ENCODE peak calls at places on chromosomes 2 and 18, in eight cellular contexts. H is NT2/D1, B is SK-N-SH, X is HepG2, V is DND-41, N is H1, L is kidney, K is endodermal cell. E is an unnamed sample.
A peak's percentile ranks its signal among the peaks of the same experiment; 100 is the strongest.

GRCh38 chr2:226474131-226474530 is 325.5 kb downstream of the IRS1 start:
- DNase-seq in H (no peak), B (no peak), X (no peak), V (no peak), N (no peak), L (no peak), K (no peak), E (no peak)

GRCh38 chr2:38692636-38693318 is 26.9 kb downstream of the GALM start:
- DNase-seq in H (no peak), B (no peak), X (peak; percentile 69), V (no peak), N (no peak), L (no peak), K (no peak), E (peak; percentile 36)

GRCh38 chr2:213989207-213989606 is 421.6 kb upstream of the VWC2L start:
- DNase-seq in H (no peak), B (no peak), X (no peak), V (no peak), N (no peak), L (no peak), K (no peak), E (no peak)

GRCh38 chr2:138794734-138795133 is 14.5 kb upstream of the NXPH2 start:
- DNase-seq in H (no peak), B (no peak), X (no peak), V (no peak), N (no peak), L (no peak), K (no peak), E (no peak)

GRCh38 chr2:27305516-27305915 is 2.7 kb downstream of the UCN start:
- DNase-seq in H (no peak), B (no peak), X (no peak), V (no peak), N (no peak), L (peak; percentile 48), K (no peak), E (no peak)

GRCh38 chr18:39561136-39561535 is 1995.5 kb upstream of the CELF4 start:
- DNase-seq in H (no peak), B (no peak), X (no peak), V (no peak), N (no peak), L (no peak), K (no peak), E (no peak)

GRCh38 chr2:5725794-5726463 is 33.7 kb downstream of the SOX11 start:
- DNase-seq in H (peak; percentile 98), B (no peak), X (no peak), V (no peak), N (peak; percentile 91), L (no peak), K (peak; percentile 94), E (no peak)

GRCh38 chr18:74654637-74655036 is 57.0 kb downstream of the ZNF407 start:
- DNase-seq in H (no peak), B (peak; percentile 11), X (no peak), V (no peak), N (no peak), L (no peak), K (no peak), E (no peak)

GRCh38 chr2:126891681-126892500 is 6.8 kb upstream of the TEX51 start:
- DNase-seq in H (no peak), B (no peak), X (no peak), V (no peak), N (no peak), L (peak; percentile 34), K (peak; percentile 80), E (no peak)

GRCh38 chr2:106144621-106145331 is 49.3 kb downstream of the UXS1 start:
- DNase-seq in H (no peak), B (no peak), X (no peak), V (no peak), N (no peak), L (no peak), K (no peak), E (no peak)

GRCh38 chr2:119697290-119698013 is 18.5 kb downstream of the TMEM177 start:
- DNase-seq in H (no peak), B (no peak), X (no peak), V (no peak), N (no peak), L (no peak), K (peak; percentile 40), E (no peak)

GRCh38 chr2:144201868-144202468 is 318.0 kb downstream of the ZEB2 start:
- DNase-seq in H (no peak), B (no peak), X (no peak), V (no peak), N (no peak), L (no peak), K (no peak), E (no peak)

GRCh38 chr2:193690572-193690971 is 1495.8 kb upstream of the TMEFF2 start:
- DNase-seq in H (no peak), B (no peak), X (no peak), V (no peak), N (no peak), L (no peak), K (no peak), E (peak; percentile 1)

GRCh38 chr18:36315736-36316135 is 18.2 kb downstream of the FHOD3 start:
- DNase-seq in H (no peak), B (no peak), X (no peak), V (no peak), N (no peak), L (peak; percentile 57), K (peak; percentile 35), E (no peak)

GRCh38 chr2:64873472-64873924 is 115.7 kb upstream of the SLC1A4 start:
- DNase-seq in H (no peak), B (peak; percentile 87), X (peak; percentile 53), V (peak; percentile 76), N (no peak), L (peak; percentile 90), K (peak; percentile 98), E (peak; percentile 51)

GRCh38 chr2:131058905-131059304 is 34.4 kb downstream of the FAM168B start:
- DNase-seq in H (no peak), B (no peak), X (no peak), V (no peak), N (no peak), L (no peak), K (no peak), E (no peak)

GRCh38 chr2:16650287-16651249 is 15.1 kb downstream of the CYRIA start:
- DNase-seq in H (no peak), B (no peak), X (no peak), V (no peak), N (no peak), L (no peak), K (no peak), E (no peak)

GRCh38 chr18:46050268-46050667 is 21.8 kb downstream of the PSTPIP2 start:
- DNase-seq in H (no peak), B (no peak), X (no peak), V (no peak), N (no peak), L (no peak), K (no peak), E (no peak)

GRCh38 chr2:183117226-183117625 is 7.0 kb upstream of the NUP35 start:
- DNase-seq in H (no peak), B (no peak), X (peak; percentile 12), V (no peak), N (no peak), L (no peak), K (no peak), E (no peak)

GRCh38 chr18:3177902-3178687 is 41.7 kb downstream of the MYOM1 start:
- DNase-seq in H (no peak), B (no peak), X (no peak), V (no peak), N (no peak), L (no peak), K (no peak), E (no peak)

GRCh38 chr2:127404466-127405251 is 13.6 kb upstream of the PROC start:
- DNase-seq in H (no peak), B (no peak), X (no peak), V (no peak), N (no peak), L (no peak), K (peak; percentile 38), E (no peak)

GRCh38 chr2:64637931-64638330 is 15.8 kb downstream of the SERTAD2 start:
- DNase-seq in H (no peak), B (no peak), X (no peak), V (no peak), N (no peak), L (no peak), K (no peak), E (no peak)

GRCh38 chr2:217399288-217399687 is 539.4 kb upstream of the TNP1 start:
- DNase-seq in H (no peak), B (no peak), X (no peak), V (no peak), N (no peak), L (no peak), K (no peak), E (no peak)

GRCh38 chr2:60351802-60352201 is 201.7 kb downstream of the BCL11A start:
- DNase-seq in H (no peak), B (no peak), X (no peak), V (no peak), N (no peak), L (no peak), K (peak; percentile 43), E (no peak)

GRCh38 chr2:240568678-240569522 is 616 bp downstream of the RNPEPL1 start:
- DNase-seq in H (no peak), B (peak; percentile 83), X (no peak), V (peak; percentile 69), N (no peak), L (peak; percentile 88), K (peak; percentile 76), E (no peak)
- H3K9ac ChIP-seq in H (peak overlapping the region; percentile 87), B (peak overlapping the region; percentile 60), X (peak overlapping the region; percentile 77), V (peak overlapping the region; percentile 88), N (peak overlapping the region; percentile 30), L (peak overlapping the region; percentile 72), K (peak overlapping the region; percentile 20), E (peak overlapping the region; percentile 82)

GRCh38 chr2:32064713-32065112 is 1.4 kb downstream of the SPAST start:
- DNase-seq in H (no peak), B (no peak), X (no peak), V (no peak), N (no peak), L (no peak), K (no peak), E (no peak)
- H3K9ac ChIP-seq in H (peak overlapping the region; percentile 58), B (peak overlapping the region; percentile 74), X (peak overlapping the region; percentile 91), V (peak overlapping the region; percentile 66), N (no peak overlapping the region), L (peak overlapping the region; percentile 65), K (no peak overlapping the region), E (peak overlapping the region; percentile 76)

DNA sequence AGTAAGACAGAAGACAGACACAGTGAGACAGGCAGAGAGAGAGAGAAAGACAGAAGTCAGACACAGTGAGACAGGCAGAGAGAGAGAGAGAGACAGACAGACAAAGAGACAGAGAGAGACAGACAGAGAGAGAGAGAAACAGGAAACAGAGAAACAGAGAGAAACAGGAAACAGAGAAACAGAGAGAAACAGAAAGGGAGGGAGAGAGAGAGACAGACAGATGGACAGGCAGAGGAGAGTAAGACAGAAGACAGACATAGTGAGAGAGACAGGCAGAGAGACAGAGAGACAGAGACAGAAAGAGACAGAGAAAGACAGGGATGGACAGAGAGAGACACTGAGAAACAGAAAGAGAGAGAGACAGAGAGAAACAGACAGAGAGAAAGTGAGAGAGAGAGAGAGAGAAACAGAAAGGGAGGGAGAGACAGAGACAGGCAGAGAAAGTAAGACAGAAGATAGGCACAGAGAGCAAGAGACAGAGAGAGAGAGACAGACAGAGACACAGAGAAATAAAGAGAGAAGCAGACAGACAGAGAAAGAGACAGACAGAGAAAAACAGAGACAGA is 109.3 kb upstream of the ANKRD30BL start:
- DNase-seq in H (no peak), B (no peak), X (no peak), V (no peak), N (no peak), L (no peak), K (no peak), E (no peak)
- H3K9ac ChIP-seq in H (no peak overlapping the region), B (no peak overlapping the region), X (no peak overlapping the region), V (peak overlapping the region; percentile 14), N (no peak overlapping the region), L (no peak overlapping the region), K (no peak overlapping the region), E (no peak overlapping the region)

GRCh38 chr2:42613281-42614064 is 45.0 kb downstream of the MTA3 start:
- DNase-seq in H (no peak), B (no peak), X (no peak), V (no peak), N (no peak), L (no peak), K (no peak), E (no peak)
- H3K9ac ChIP-seq in H (no peak overlapping the region), B (no peak overlapping the region), X (no peak overlapping the region), V (no peak overlapping the region), N (no peak overlapping the region), L (no peak overlapping the region), K (no peak overlapping the region), E (no peak overlapping the region)

E was measured in HCT116.